ENCODE peak calls at places on chromosomes 12 and 14, in six cellular contexts. C is GDM1, H is ELR, G is M059J, B is cerebellum, Q is pons. D is an unnamed sample.

GRCh38 chr14:91839754-91840153 is 27.6 kb downstream of the TC2N start:
- DNase-seq in C (no peak), B (no peak), H (no peak), Q (no peak), G (no peak), D (no peak)

GRCh38 chr14:69760810-69761209 is 6.1 kb upstream of the SRSF5 start:
- DNase-seq in G (no peak), B (no peak), C (no peak), Q (no peak), H (no peak), D (no peak)

GRCh38 chr14:56953884-56954283 is 143.6 kb upstream of the OTX2 start:
- DNase-seq in G (no peak), H (no peak), C (no peak), B (peak; percentile 13), Q (no peak), D (peak; percentile 29)

GRCh38 chr12:19778822-19779221 is 339.5 kb downstream of the AEBP2 start:
- DNase-seq in H (no peak), Q (no peak), G (peak; percentile 45), C (no peak), B (no peak), D (no peak)

GRCh38 chr14:44928793-44929192 is 33.0 kb downstream of the KLHL28 start:
- DNase-seq in C (no peak), Q (no peak), B (no peak), G (no peak), H (no peak), D (no peak)

GRCh38 chr14:68926236-68926635 is 52.9 kb downstream of the ACTN1 start:
- DNase-seq in C (no peak), Q (no peak), H (peak; percentile 45), B (no peak), G (peak; percentile 43), D (no peak)

GRCh38 chr12:80268924-80269749 is 169.8 kb downstream of the OTOGL start:
- DNase-seq in Q (no peak), G (peak; percentile 83), B (no peak), H (peak; percentile 93), C (no peak), D (no peak)

GRCh38 chr12:54019924-54020586 is 8.2 kb upstream of the HOXC6 start:
- DNase-seq in G (peak; percentile 66), B (no peak), Q (no peak), H (peak; percentile 20), C (no peak), D (no peak)

GRCh38 chr12:25135531-25136154 is 59.3 kb downstream of the DNAI7 start:
- DNase-seq in G (peak; percentile 82), H (peak; percentile 6), Q (no peak), C (no peak), B (no peak), D (no peak)

GRCh38 chr12:106034316-106034715 is 104.4 kb downstream of the NUAK1 start:
- DNase-seq in Q (no peak), H (no peak), G (no peak), C (no peak), B (no peak), D (no peak)

GRCh38 chr12:26043139-26044006 is 81.5 kb downstream of the BHLHE41 start:
- DNase-seq in G (no peak), C (no peak), Q (peak; percentile 69), B (no peak), H (no peak), D (no peak)

GRCh38 chr12:68976304-68976915 is 43.4 kb upstream of the CPM start:
- DNase-seq in G (no peak), Q (peak; percentile 24), H (no peak), C (no peak), B (no peak), D (no peak)

GRCh38 chr12:54162741-54163140 is 26.0 kb downstream of the SMUG1 start:
- DNase-seq in H (no peak), C (no peak), B (peak; percentile 75), G (no peak), Q (no peak), D (peak; percentile 76)

GRCh38 chr14:99309220-99309766 is 37.3 kb upstream of the BCL11B start:
- DNase-seq in B (no peak), H (no peak), C (no peak), G (no peak), Q (no peak), D (no peak)

GRCh38 chr12:25689996-25690501 is 137.0 kb upstream of the LMNTD1 start:
- DNase-seq in C (no peak), G (peak; percentile 70), H (no peak), B (peak; percentile 14), Q (peak; percentile 22), D (peak; percentile 47)